ENCODE peak calls at places on chromosomes 7 and 10, in four cellular contexts. T is fibroblast of lung, K is HFF-Myc, I is Panc1. Q is an unnamed sample.

GRCh38 chr7:4226166-4226857 is 455.8 kb upstream of the FOXK1 start:
- DNase-seq in T (no peak), K (no peak), I (no peak), Q (no peak)

GRCh38 chr10:52778511-52779392 is 6.2 kb upstream of the MBL2 start:
- DNase-seq in T (peak; percentile 28), K (peak; percentile 7), I (no peak), Q (no peak)

GRCh38 chr10:75696536-75696935 is 265.1 kb downstream of the LRMDA start:
- DNase-seq in T (no peak), K (no peak), I (no peak), Q (no peak)

GRCh38 chr7:30989824-30990140 is 26.0 kb downstream of the GHRHR start:
- DNase-seq in T (no peak), K (no peak), I (no peak), Q (no peak)

GRCh38 chr10:31315453-31315852 is 3.6 kb upstream of the ZEB1 start:
- DNase-seq in T (peak; percentile 85), K (no peak), I (no peak), Q (no peak)

GRCh38 chr7:115410972-115411686 is 489.2 kb downstream of the MDFIC start:
- DNase-seq in T (no peak), K (no peak), I (no peak), Q (no peak)

GRCh38 chr7:128903621-128904361 is 6.7 kb downstream of the KCP start:
- DNase-seq in T (no peak), K (no peak), I (no peak), Q (no peak)

GRCh38 chr7:144531181-144531580 is 127.7 kb upstream of the NOBOX start:
- DNase-seq in T (no peak), K (no peak), I (no peak), Q (no peak)

GRCh38 chr10:48527691-48528212 is 77.1 kb downstream of the ARHGAP22 start:
- DNase-seq in T (no peak), K (no peak), I (no peak), Q (no peak)

GRCh38 chr10:209357-209756 is 74.1 kb downstream of the ZMYND11 start:
- DNase-seq in T (peak; percentile 9), K (no peak), I (no peak), Q (no peak)

GRCh38 chr10:36358736-36359135 is 716.6 kb upstream of the FZD8 start:
- DNase-seq in T (no peak), K (no peak), I (no peak), Q (no peak)

GRCh38 chr7:713488-714230 is 12.8 kb upstream of the DNAAF5 start:
- DNase-seq in T (no peak), K (no peak), I (no peak), Q (no peak)

GRCh38 chr10:84590794-84591193 is 262.4 kb downstream of the CCSER2 start:
- DNase-seq in T (no peak), K (no peak), I (no peak), Q (no peak)

GRCh38 chr10:45003432-45004000 is 2.8 kb downstream of the ZNF22 start:
- DNase-seq in T (no peak), K (no peak), I (no peak), Q (no peak)

GRCh38 chr7:78194609-78195008 is 396.0 kb downstream of the PHTF2 start:
- DNase-seq in T (no peak), K (no peak), I (no peak), Q (no peak)

GRCh38 chr10:33600381-33600780 is 265.9 kb upstream of the NRP1 start:
- DNase-seq in T (peak; percentile 66), K (no peak), I (no peak), Q (no peak)

GRCh38 chr10:31064334-31064733 is 32.7 kb upstream of the ZNF438 start:
- DNase-seq in T (peak; percentile 87), K (peak; percentile 74), I (no peak), Q (peak; percentile 23)

GRCh38 chr10:47256753-47257336 is 43.2 kb upstream of the GDF10 start:
- DNase-seq in T (no peak), K (no peak), I (no peak), Q (no peak)

GRCh38 chr7:150695654-150696053 is 10.1 kb downstream of the GIMAP2 start:
- DNase-seq in T (no peak), K (no peak), I (no peak), Q (no peak)

GRCh38 chr10:31940839-31941653 is 12.4 kb upstream of the ARHGAP12 start:
- DNase-seq in T (peak; percentile 96), K (peak; percentile 86), I (peak; percentile 88), Q (peak; percentile 53)

GRCh38 chr7:55309040-55309991 is 55.8 kb upstream of the LANCL2 start:
- DNase-seq in T (peak; percentile 19), K (no peak), I (no peak), Q (no peak)

GRCh38 chr7:151509670-151510333 is 9.9 kb downstream of the RHEB start:
- DNase-seq in T (no peak), K (no peak), I (no peak), Q (no peak)

GRCh38 chr10:130869179-130869841 is 442.2 kb downstream of the TCERG1L start:
- DNase-seq in T (no peak), K (no peak), I (no peak), Q (no peak)

GRCh38 chr10:16639457-16639856 is 117.8 kb upstream of the C1QL3 start:
- DNase-seq in T (no peak), K (no peak), I (no peak), Q (no peak)

GRCh38 chr7:73844848-73845460 is 2.6 kb upstream of the METTL27 start:
- DNase-seq in T (peak; percentile 62), K (no peak), I (no peak), Q (no peak)

GRCh38 chr10:110356628-110357245 is 52.0 kb upstream of the SMNDC1 start:
- DNase-seq in T (peak; percentile 94), K (no peak), I (peak; percentile 78), Q (peak; percentile 65)

GRCh38 chr10:26367771-26368170 is 70.4 kb upstream of the APBB1IP start:
- DNase-seq in T (peak; percentile 35), K (peak; percentile 0), I (no peak), Q (peak; percentile 13)

GRCh38 chr7:127819975-127820778 is 168.2 kb downstream of the SND1 start:
- DNase-seq in T (peak; percentile 86), K (peak; percentile 16), I (no peak), Q (peak; percentile 65)

GRCh38 chr10:119817991-119818888 is 54.4 kb downstream of the MCMBP start:
- DNase-seq in T (peak; percentile 71), K (no peak), I (no peak), Q (no peak)

GRCh38 chr10:89085153-89085552 is 94.6 kb downstream of the FAS start:
- DNase-seq in T (no peak), K (no peak), I (no peak), Q (no peak)

GRCh38 chr10:87505366-87506113 is 847 bp downstream of the MINPP1 start:
- DNase-seq in T (peak; percentile 53), K (no peak), I (no peak), Q (no peak)

DNA sequence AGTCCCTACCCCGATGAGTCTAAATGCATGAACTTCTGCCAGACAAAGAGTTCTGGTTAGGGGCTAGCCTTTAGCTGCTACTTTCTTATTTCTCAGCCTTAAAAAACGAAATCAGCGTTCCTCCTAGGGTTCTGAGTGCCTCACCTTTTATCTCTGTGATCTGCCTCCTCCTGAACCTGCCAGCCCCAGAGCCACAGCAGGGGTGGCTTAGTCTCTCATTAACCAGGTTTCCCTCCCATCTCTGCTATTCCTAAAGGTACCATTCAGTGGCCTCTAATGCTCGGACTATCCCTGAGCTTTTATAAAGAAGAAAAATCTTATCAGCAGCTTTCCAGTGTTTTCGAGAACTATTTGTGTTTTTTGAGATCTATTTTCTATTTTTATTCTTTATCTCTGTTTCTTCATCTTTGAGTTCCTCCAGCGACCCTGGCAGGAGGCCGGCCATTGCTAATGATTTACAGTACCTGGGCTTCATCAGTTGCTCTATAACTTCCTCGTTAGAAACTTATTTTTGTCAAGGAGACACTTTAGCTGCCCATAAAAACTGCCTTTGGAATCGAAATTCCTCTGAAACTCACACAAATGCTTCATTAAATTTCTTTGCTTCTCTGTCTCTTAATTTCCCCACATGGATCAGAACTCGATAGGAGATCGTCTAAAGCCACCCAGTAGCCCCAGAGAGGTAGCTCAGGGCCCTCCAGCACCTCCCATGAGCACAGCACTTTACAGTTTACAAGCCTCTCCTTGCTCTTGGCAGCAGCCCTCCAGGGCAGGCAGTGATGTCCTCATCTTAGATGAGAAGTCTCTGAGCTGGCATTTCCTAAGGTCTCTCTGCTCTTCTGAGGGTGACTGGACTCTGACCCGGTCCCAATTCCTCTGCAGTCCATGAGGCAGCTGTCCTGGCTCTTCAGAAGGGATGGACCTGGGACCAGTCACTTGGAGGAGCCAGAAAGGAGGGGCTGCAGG is 149.1 kb downstream of the EBF3 start:
- DNase-seq in T (no peak), K (no peak), I (no peak), Q (no peak)
- H3K4me3 ChIP-seq in T (no peak overlapping the region), K (no peak overlapping the region), I (no peak overlapping the region), Q (no peak overlapping the region)

DNA sequence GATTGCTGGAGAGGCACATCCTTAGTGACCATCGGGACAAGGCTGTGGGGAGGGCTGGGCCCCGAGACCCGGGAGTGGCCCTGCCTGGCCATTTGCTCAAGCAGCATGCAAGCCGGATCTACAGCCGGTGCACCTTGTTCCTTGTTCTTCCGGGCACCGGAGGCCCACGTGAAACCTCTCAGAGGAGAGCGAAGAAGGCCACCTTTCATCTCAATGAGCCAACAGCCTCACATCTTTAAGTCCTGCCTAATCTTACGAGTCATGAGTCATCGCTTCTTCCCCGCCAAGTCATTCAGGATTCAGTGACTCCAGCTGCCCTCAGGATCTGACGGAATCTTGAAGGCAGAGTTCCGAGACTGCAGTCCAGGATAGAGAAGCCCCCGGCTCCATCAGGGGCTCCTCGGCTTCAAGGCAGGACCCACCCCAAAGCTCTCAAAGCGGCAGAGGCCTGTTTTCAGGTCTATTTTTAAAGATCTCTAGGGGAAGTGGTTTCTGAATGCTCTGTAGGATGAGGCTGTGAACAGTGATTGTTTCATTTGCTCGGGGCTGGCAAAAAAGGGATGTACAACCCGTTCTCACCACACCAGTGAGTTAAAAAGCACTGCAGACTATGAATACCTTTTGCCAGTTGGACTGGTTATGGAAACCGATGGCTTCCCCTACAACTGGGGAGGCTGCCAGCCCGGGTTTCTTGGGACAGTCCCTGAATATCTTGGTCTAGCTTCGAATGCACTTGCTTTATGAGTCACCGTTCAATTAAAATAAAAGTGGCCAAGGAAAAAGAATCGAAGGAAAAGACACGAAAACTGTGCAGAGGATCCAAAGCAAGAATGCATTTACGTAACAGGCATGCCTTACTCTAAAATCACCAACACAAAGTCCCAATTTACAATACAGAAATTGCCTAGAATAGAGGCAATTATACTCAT is 57.2 kb upstream of the ECHDC3 start:
- DNase-seq in T (peak; percentile 94), K (no peak), I (peak; percentile 43), Q (peak; percentile 80)
- H3K4me3 ChIP-seq in T (peak overlapping the region; percentile 53), K (peak overlapping the region; percentile 20), I (peak overlapping the region; percentile 18), Q (peak overlapping the region; percentile 6)

GRCh38 chr7:117132385-117133120 is 179.3 kb downstream of the ST7 start:
- DNase-seq in T (peak; percentile 97), K (peak; percentile 85), I (peak; percentile 74), Q (peak; percentile 71)
- H3K4me3 ChIP-seq in T (peak overlapping the region; percentile 6), K (no peak overlapping the region), I (no peak overlapping the region), Q (no peak overlapping the region)

GRCh38 chr10:123852411-123852951 is 39.1 kb downstream of the CPXM2 start:
- DNase-seq in T (no peak), K (no peak), I (no peak), Q (no peak)
- H3K4me3 ChIP-seq in T (no peak overlapping the region), K (no peak overlapping the region), I (no peak overlapping the region), Q (no peak overlapping the region)

GRCh38 chr10:8037941-8038894 is 16.3 kb upstream of the GATA3 start:
- DNase-seq in T (no peak), K (no peak), I (no peak), Q (no peak)
- H3K4me3 ChIP-seq in T (no peak overlapping the region), K (no peak overlapping the region), I (no peak overlapping the region), Q (no peak overlapping the region)

GRCh38 chr7:112012266-112012665 is 193.9 kb downstream of the DOCK4 start:
- DNase-seq in T (no peak), K (no peak), I (no peak), Q (no peak)
- H3K4me3 ChIP-seq in T (no peak overlapping the region), K (no peak overlapping the region), I (no peak overlapping the region), Q (no peak overlapping the region)

GRCh38 chr7:155375337-155376277 is 77.9 kb downstream of the INSIG1 start:
- DNase-seq in T (no peak), K (peak; percentile 11), I (no peak), Q (peak; percentile 8)
- H3K4me3 ChIP-seq in T (no peak overlapping the region), K (no peak overlapping the region), I (no peak overlapping the region), Q (no peak overlapping the region)